ENCODE peak calls at places on chromosomes 6 and 20, in nine cellular contexts. One of them, this sample, is unnamed.

GRCh38 chr6:69732640-69733039 is 64.2 kb downstream of the LMBRD1 start:
- DNase-seq in NCI-H2171 treated with DMSO at 0.1 percent for 48 hours: peak; percentile 21
- DNase-seq in A549: no peak
- DNase-seq in Kasumi-1: peak; percentile 37
- DNase-seq in Jurkat, Clone E6-1: peak; percentile 9
- DNase-seq in NCI-H460: no peak
- DNase-seq in activated naive CD8-positive, alpha-beta T cell treated with anti-CD3 and anti-CD28 coated beads, Interleukin-2, amount 10 ng/mL, durations not matched to agents 7 days and 5 days: no peak
- DNase-seq in ELF-1: no peak
- DNase-seq in sciatic nerve: no peak
- DNase-seq in this sample: no peak

GRCh38 chr20:8809107-8809953 is 259.6 kb upstream of the PLCB4 start:
- DNase-seq in NCI-H2171 treated with DMSO at 0.1 percent for 48 hours: peak; percentile 76
- DNase-seq in A549: no peak
- DNase-seq in Kasumi-1: no peak
- DNase-seq in Jurkat, Clone E6-1: no peak
- DNase-seq in NCI-H460: no peak
- DNase-seq in activated naive CD8-positive, alpha-beta T cell treated with anti-CD3 and anti-CD28 coated beads, Interleukin-2, amount 10 ng/mL, durations not matched to agents 7 days and 5 days: no peak
- DNase-seq in ELF-1: no peak
- DNase-seq in sciatic nerve: no peak
- DNase-seq in this sample: no peak

GRCh38 chr6:161101517-161101916 is 109.9 kb downstream of the MAP3K4 start:
- DNase-seq in NCI-H2171 treated with DMSO at 0.1 percent for 48 hours: no peak
- DNase-seq in A549: no peak
- DNase-seq in Kasumi-1: peak; percentile 22
- DNase-seq in Jurkat, Clone E6-1: no peak
- DNase-seq in NCI-H460: no peak
- DNase-seq in activated naive CD8-positive, alpha-beta T cell treated with anti-CD3 and anti-CD28 coated beads, Interleukin-2, amount 10 ng/mL, durations not matched to agents 7 days and 5 days: no peak
- DNase-seq in ELF-1: peak; percentile 24
- DNase-seq in sciatic nerve: no peak
- DNase-seq in this sample: no peak

GRCh38 chr20:49833483-49833882 is 20.9 kb downstream of the SLC9A8 start:
- DNase-seq in NCI-H2171 treated with DMSO at 0.1 percent for 48 hours: no peak
- DNase-seq in A549: no peak
- DNase-seq in Kasumi-1: no peak
- DNase-seq in Jurkat, Clone E6-1: no peak
- DNase-seq in NCI-H460: no peak
- DNase-seq in activated naive CD8-positive, alpha-beta T cell treated with anti-CD3 and anti-CD28 coated beads, Interleukin-2, amount 10 ng/mL, durations not matched to agents 7 days and 5 days: no peak
- DNase-seq in ELF-1: no peak
- DNase-seq in sciatic nerve: no peak
- DNase-seq in this sample: no peak

GRCh38 chr20:41003143-41003932 is 25.3 kb upstream of the TOP1 start:
- DNase-seq in NCI-H2171 treated with DMSO at 0.1 percent for 48 hours: peak; percentile 89
- DNase-seq in A549: peak; percentile 90
- DNase-seq in Kasumi-1: peak; percentile 44
- DNase-seq in Jurkat, Clone E6-1: no peak
- DNase-seq in NCI-H460: peak; percentile 97
- DNase-seq in activated naive CD8-positive, alpha-beta T cell treated with anti-CD3 and anti-CD28 coated beads, Interleukin-2, amount 10 ng/mL, durations not matched to agents 7 days and 5 days: peak; percentile 68
- DNase-seq in ELF-1: no peak
- DNase-seq in sciatic nerve: peak; percentile 73
- DNase-seq in this sample: no peak

GRCh38 chr6:34595332-34596090 is 39.4 kb upstream of the SPDEF start:
- DNase-seq in NCI-H2171 treated with DMSO at 0.1 percent for 48 hours: no peak
- DNase-seq in A549: no peak
- DNase-seq in Kasumi-1: no peak
- DNase-seq in Jurkat, Clone E6-1: no peak
- DNase-seq in NCI-H460: no peak
- DNase-seq in activated naive CD8-positive, alpha-beta T cell treated with anti-CD3 and anti-CD28 coated beads, Interleukin-2, amount 10 ng/mL, durations not matched to agents 7 days and 5 days: no peak
- DNase-seq in ELF-1: no peak
- DNase-seq in sciatic nerve: no peak
- DNase-seq in this sample: no peak

GRCh38 chr6:7246401-7247178 is 66.4 kb downstream of the SSR1 start:
- DNase-seq in NCI-H2171 treated with DMSO at 0.1 percent for 48 hours: no peak
- DNase-seq in A549: no peak
- DNase-seq in Kasumi-1: no peak
- DNase-seq in Jurkat, Clone E6-1: no peak
- DNase-seq in NCI-H460: no peak
- DNase-seq in activated naive CD8-positive, alpha-beta T cell treated with anti-CD3 and anti-CD28 coated beads, Interleukin-2, amount 10 ng/mL, durations not matched to agents 7 days and 5 days: no peak
- DNase-seq in ELF-1: no peak
- DNase-seq in sciatic nerve: no peak
- DNase-seq in this sample: no peak

GRCh38 chr6:32989375-32989774 is 20.0 kb downstream of the HLA-DOA start:
- DNase-seq in NCI-H2171 treated with DMSO at 0.1 percent for 48 hours: no peak
- DNase-seq in A549: no peak
- DNase-seq in Kasumi-1: no peak
- DNase-seq in Jurkat, Clone E6-1: no peak
- DNase-seq in NCI-H460: no peak
- DNase-seq in activated naive CD8-positive, alpha-beta T cell treated with anti-CD3 and anti-CD28 coated beads, Interleukin-2, amount 10 ng/mL, durations not matched to agents 7 days and 5 days: no peak
- DNase-seq in ELF-1: no peak
- DNase-seq in sciatic nerve: no peak
- DNase-seq in this sample: no peak

GRCh38 chr6:13308332-13308731 is 20.0 kb downstream of the TBC1D7 start:
- DNase-seq in NCI-H2171 treated with DMSO at 0.1 percent for 48 hours: no peak
- DNase-seq in A549: no peak
- DNase-seq in Kasumi-1: no peak
- DNase-seq in Jurkat, Clone E6-1: no peak
- DNase-seq in NCI-H460: no peak
- DNase-seq in activated naive CD8-positive, alpha-beta T cell treated with anti-CD3 and anti-CD28 coated beads, Interleukin-2, amount 10 ng/mL, durations not matched to agents 7 days and 5 days: no peak
- DNase-seq in ELF-1: no peak
- DNase-seq in sciatic nerve: no peak
- DNase-seq in this sample: no peak

GRCh38 chr6:56259682-56260081 is 12.3 kb upstream of the COL21A1 start:
- DNase-seq in NCI-H2171 treated with DMSO at 0.1 percent for 48 hours: peak; percentile 66
- DNase-seq in A549: no peak
- DNase-seq in Kasumi-1: no peak
- DNase-seq in Jurkat, Clone E6-1: no peak
- DNase-seq in NCI-H460: no peak
- DNase-seq in activated naive CD8-positive, alpha-beta T cell treated with anti-CD3 and anti-CD28 coated beads, Interleukin-2, amount 10 ng/mL, durations not matched to agents 7 days and 5 days: no peak
- DNase-seq in ELF-1: no peak
- DNase-seq in sciatic nerve: no peak
- DNase-seq in this sample: no peak

GRCh38 chr20:36544134-36545018 is 3.1 kb downstream of the MYL9 start:
- DNase-seq in NCI-H2171 treated with DMSO at 0.1 percent for 48 hours: no peak
- DNase-seq in A549: no peak
- DNase-seq in Kasumi-1: no peak
- DNase-seq in Jurkat, Clone E6-1: no peak
- DNase-seq in NCI-H460: no peak
- DNase-seq in activated naive CD8-positive, alpha-beta T cell treated with anti-CD3 and anti-CD28 coated beads, Interleukin-2, amount 10 ng/mL, durations not matched to agents 7 days and 5 days: no peak
- DNase-seq in ELF-1: no peak
- DNase-seq in sciatic nerve: peak; percentile 70
- DNase-seq in this sample: no peak

GRCh38 chr20:25571817-25572216 is 13.5 kb downstream of the NINL start:
- DNase-seq in NCI-H2171 treated with DMSO at 0.1 percent for 48 hours: peak; percentile 66
- DNase-seq in A549: no peak
- DNase-seq in Kasumi-1: no peak
- DNase-seq in Jurkat, Clone E6-1: no peak
- DNase-seq in NCI-H460: no peak
- DNase-seq in activated naive CD8-positive, alpha-beta T cell treated with anti-CD3 and anti-CD28 coated beads, Interleukin-2, amount 10 ng/mL, durations not matched to agents 7 days and 5 days: no peak
- DNase-seq in ELF-1: no peak
- DNase-seq in sciatic nerve: no peak
- DNase-seq in this sample: no peak

GRCh38 chr6:97305676-97306075 is 22.7 kb upstream of the MMS22L start:
- DNase-seq in NCI-H2171 treated with DMSO at 0.1 percent for 48 hours: no peak
- DNase-seq in A549: no peak
- DNase-seq in Kasumi-1: no peak
- DNase-seq in Jurkat, Clone E6-1: no peak
- DNase-seq in NCI-H460: no peak
- DNase-seq in activated naive CD8-positive, alpha-beta T cell treated with anti-CD3 and anti-CD28 coated beads, Interleukin-2, amount 10 ng/mL, durations not matched to agents 7 days and 5 days: no peak
- DNase-seq in ELF-1: no peak
- DNase-seq in sciatic nerve: no peak
- DNase-seq in this sample: no peak

GRCh38 chr6:36853325-36853724 is 14.1 kb upstream of the CPNE5 start:
- DNase-seq in NCI-H2171 treated with DMSO at 0.1 percent for 48 hours: no peak
- DNase-seq in A549: no peak
- DNase-seq in Kasumi-1: peak; percentile 95
- DNase-seq in Jurkat, Clone E6-1: no peak
- DNase-seq in NCI-H460: no peak
- DNase-seq in activated naive CD8-positive, alpha-beta T cell treated with anti-CD3 and anti-CD28 coated beads, Interleukin-2, amount 10 ng/mL, durations not matched to agents 7 days and 5 days: no peak
- DNase-seq in ELF-1: no peak
- DNase-seq in sciatic nerve: no peak
- DNase-seq in this sample: no peak

GRCh38 chr20:39857188-39857587 is 831.8 kb downstream of the MAFB start:
- DNase-seq in NCI-H2171 treated with DMSO at 0.1 percent for 48 hours: peak; percentile 16
- DNase-seq in A549: no peak
- DNase-seq in Kasumi-1: no peak
- DNase-seq in Jurkat, Clone E6-1: no peak
- DNase-seq in NCI-H460: no peak
- DNase-seq in activated naive CD8-positive, alpha-beta T cell treated with anti-CD3 and anti-CD28 coated beads, Interleukin-2, amount 10 ng/mL, durations not matched to agents 7 days and 5 days: no peak
- DNase-seq in ELF-1: no peak
- DNase-seq in sciatic nerve: no peak
- DNase-seq in this sample: no peak

GRCh38 chr20:32192698-32193097 is 14.8 kb downstream of the PLAGL2 start:
- DNase-seq in NCI-H2171 treated with DMSO at 0.1 percent for 48 hours: no peak
- DNase-seq in A549: no peak
- DNase-seq in Kasumi-1: no peak
- DNase-seq in Jurkat, Clone E6-1: no peak
- DNase-seq in NCI-H460: no peak
- DNase-seq in activated naive CD8-positive, alpha-beta T cell treated with anti-CD3 and anti-CD28 coated beads, Interleukin-2, amount 10 ng/mL, durations not matched to agents 7 days and 5 days: no peak
- DNase-seq in ELF-1: no peak
- DNase-seq in sciatic nerve: no peak
- DNase-seq in this sample: no peak

GRCh38 chr6:83307849-83308248 is 114.7 kb downstream of the RWDD2A start:
- DNase-seq in NCI-H2171 treated with DMSO at 0.1 percent for 48 hours: no peak
- DNase-seq in A549: no peak
- DNase-seq in Kasumi-1: no peak
- DNase-seq in Jurkat, Clone E6-1: no peak
- DNase-seq in NCI-H460: no peak
- DNase-seq in activated naive CD8-positive, alpha-beta T cell treated with anti-CD3 and anti-CD28 coated beads, Interleukin-2, amount 10 ng/mL, durations not matched to agents 7 days and 5 days: no peak
- DNase-seq in ELF-1: no peak
- DNase-seq in sciatic nerve: no peak
- DNase-seq in this sample: no peak

GRCh38 chr20:51220293-51220706 is 197.4 kb upstream of the KCNG1 start:
- DNase-seq in NCI-H2171 treated with DMSO at 0.1 percent for 48 hours: no peak
- DNase-seq in A549: peak; percentile 51
- DNase-seq in Kasumi-1: peak; percentile 15
- DNase-seq in Jurkat, Clone E6-1: no peak
- DNase-seq in NCI-H460: peak; percentile 7
- DNase-seq in activated naive CD8-positive, alpha-beta T cell treated with anti-CD3 and anti-CD28 coated beads, Interleukin-2, amount 10 ng/mL, durations not matched to agents 7 days and 5 days: peak; percentile 78
- DNase-seq in ELF-1: peak; percentile 76
- DNase-seq in sciatic nerve: peak; percentile 65
- DNase-seq in this sample: peak; percentile 33

GRCh38 chr20:46618316-46619110 is 32.7 kb downstream of the SLC13A3 start:
- DNase-seq in NCI-H2171 treated with DMSO at 0.1 percent for 48 hours: no peak
- DNase-seq in A549: no peak
- DNase-seq in Kasumi-1: no peak
- DNase-seq in Jurkat, Clone E6-1: no peak
- DNase-seq in NCI-H460: no peak
- DNase-seq in activated naive CD8-positive, alpha-beta T cell treated with anti-CD3 and anti-CD28 coated beads, Interleukin-2, amount 10 ng/mL, durations not matched to agents 7 days and 5 days: no peak
- DNase-seq in ELF-1: no peak
- DNase-seq in sciatic nerve: no peak
- DNase-seq in this sample: no peak

GRCh38 chr20:50471231-50471630 is 39.0 kb upstream of the PTPN1 start:
- DNase-seq in NCI-H2171 treated with DMSO at 0.1 percent for 48 hours: peak; percentile 18
- DNase-seq in A549: no peak
- DNase-seq in Kasumi-1: no peak
- DNase-seq in Jurkat, Clone E6-1: no peak
- DNase-seq in NCI-H460: no peak
- DNase-seq in activated naive CD8-positive, alpha-beta T cell treated with anti-CD3 and anti-CD28 coated beads, Interleukin-2, amount 10 ng/mL, durations not matched to agents 7 days and 5 days: no peak
- DNase-seq in ELF-1: no peak
- DNase-seq in sciatic nerve: no peak
- DNase-seq in this sample: no peak

GRCh38 chr6:159008656-159009288 is 8.8 kb upstream of the RSPH3 start:
- DNase-seq in NCI-H2171 treated with DMSO at 0.1 percent for 48 hours: peak; percentile 50
- DNase-seq in A549: peak; percentile 21
- DNase-seq in Kasumi-1: peak; percentile 54
- DNase-seq in Jurkat, Clone E6-1: peak; percentile 38
- DNase-seq in NCI-H460: no peak
- DNase-seq in activated naive CD8-positive, alpha-beta T cell treated with anti-CD3 and anti-CD28 coated beads, Interleukin-2, amount 10 ng/mL, durations not matched to agents 7 days and 5 days: peak; percentile 39
- DNase-seq in ELF-1: no peak
- DNase-seq in sciatic nerve: no peak
- DNase-seq in this sample: no peak

GRCh38 chr20:57433658-57434389 is 42.6 kb downstream of the RBM38 start:
- DNase-seq in NCI-H2171 treated with DMSO at 0.1 percent for 48 hours: no peak
- DNase-seq in A549: no peak
- DNase-seq in Kasumi-1: no peak
- DNase-seq in Jurkat, Clone E6-1: no peak
- DNase-seq in NCI-H460: no peak
- DNase-seq in activated naive CD8-positive, alpha-beta T cell treated with anti-CD3 and anti-CD28 coated beads, Interleukin-2, amount 10 ng/mL, durations not matched to agents 7 days and 5 days: peak; percentile 60
- DNase-seq in ELF-1: peak; percentile 74
- DNase-seq in sciatic nerve: no peak
- DNase-seq in this sample: no peak

GRCh38 chr20:21129861-21130260 is 4.0 kb downstream of the KIZ start:
- DNase-seq in NCI-H2171 treated with DMSO at 0.1 percent for 48 hours: peak; percentile 11
- DNase-seq in A549: no peak
- DNase-seq in Kasumi-1: no peak
- DNase-seq in Jurkat, Clone E6-1: no peak
- DNase-seq in NCI-H460: no peak
- DNase-seq in activated naive CD8-positive, alpha-beta T cell treated with anti-CD3 and anti-CD28 coated beads, Interleukin-2, amount 10 ng/mL, durations not matched to agents 7 days and 5 days: no peak
- DNase-seq in ELF-1: no peak
- DNase-seq in sciatic nerve: no peak
- DNase-seq in this sample: no peak

GRCh38 chr6:45478235-45478634 is 100.5 kb upstream of the SUPT3H start:
- DNase-seq in NCI-H2171 treated with DMSO at 0.1 percent for 48 hours: no peak
- DNase-seq in A549: no peak
- DNase-seq in Kasumi-1: peak; percentile 65
- DNase-seq in Jurkat, Clone E6-1: no peak
- DNase-seq in NCI-H460: no peak
- DNase-seq in activated naive CD8-positive, alpha-beta T cell treated with anti-CD3 and anti-CD28 coated beads, Interleukin-2, amount 10 ng/mL, durations not matched to agents 7 days and 5 days: no peak
- DNase-seq in ELF-1: no peak
- DNase-seq in sciatic nerve: no peak
- DNase-seq in this sample: no peak

GRCh38 chr6:142968601-142969000 is 23.6 kb upstream of the HIVEP2 start:
- DNase-seq in NCI-H2171 treated with DMSO at 0.1 percent for 48 hours: no peak
- DNase-seq in A549: no peak
- DNase-seq in Kasumi-1: no peak
- DNase-seq in Jurkat, Clone E6-1: no peak
- DNase-seq in NCI-H460: no peak
- DNase-seq in activated naive CD8-positive, alpha-beta T cell treated with anti-CD3 and anti-CD28 coated beads, Interleukin-2, amount 10 ng/mL, durations not matched to agents 7 days and 5 days: no peak
- DNase-seq in ELF-1: no peak
- DNase-seq in sciatic nerve: no peak
- DNase-seq in this sample: no peak

GRCh38 chr6:36545767-36546663 is 1.3 kb downstream of the STK38 start:
- DNase-seq in NCI-H2171 treated with DMSO at 0.1 percent for 48 hours: no peak
- DNase-seq in A549: no peak
- DNase-seq in Kasumi-1: peak; percentile 58
- DNase-seq in Jurkat, Clone E6-1: no peak
- DNase-seq in NCI-H460: no peak
- DNase-seq in activated naive CD8-positive, alpha-beta T cell treated with anti-CD3 and anti-CD28 coated beads, Interleukin-2, amount 10 ng/mL, durations not matched to agents 7 days and 5 days: no peak
- DNase-seq in ELF-1: peak; percentile 35
- DNase-seq in sciatic nerve: no peak
- DNase-seq in this sample: peak; percentile 15

GRCh38 chr6:89379281-89379680 is 26.8 kb upstream of the UBE2J1 start:
- DNase-seq in NCI-H2171 treated with DMSO at 0.1 percent for 48 hours: peak; percentile 13
- DNase-seq in A549: no peak
- DNase-seq in Kasumi-1: peak; percentile 65
- DNase-seq in Jurkat, Clone E6-1: no peak
- DNase-seq in NCI-H460: no peak
- DNase-seq in activated naive CD8-positive, alpha-beta T cell treated with anti-CD3 and anti-CD28 coated beads, Interleukin-2, amount 10 ng/mL, durations not matched to agents 7 days and 5 days: no peak
- DNase-seq in ELF-1: no peak
- DNase-seq in sciatic nerve: no peak
- DNase-seq in this sample: no peak

GRCh38 chr6:41901882-41902519 is 6.8 kb upstream of the USP49 start:
- DNase-seq in NCI-H2171 treated with DMSO at 0.1 percent for 48 hours: no peak
- DNase-seq in A549: no peak
- DNase-seq in Kasumi-1: peak; percentile 15
- DNase-seq in Jurkat, Clone E6-1: peak; percentile 69
- DNase-seq in NCI-H460: no peak
- DNase-seq in activated naive CD8-positive, alpha-beta T cell treated with anti-CD3 and anti-CD28 coated beads, Interleukin-2, amount 10 ng/mL, durations not matched to agents 7 days and 5 days: peak; percentile 41
- DNase-seq in ELF-1: peak; percentile 38
- DNase-seq in sciatic nerve: no peak
- DNase-seq in this sample: peak; percentile 71

GRCh38 chr6:4212588-4212987 is 77.2 kb upstream of the ECI2 start:
- DNase-seq in NCI-H2171 treated with DMSO at 0.1 percent for 48 hours: no peak
- DNase-seq in A549: no peak
- DNase-seq in Kasumi-1: no peak
- DNase-seq in Jurkat, Clone E6-1: no peak
- DNase-seq in NCI-H460: no peak
- DNase-seq in activated naive CD8-positive, alpha-beta T cell treated with anti-CD3 and anti-CD28 coated beads, Interleukin-2, amount 10 ng/mL, durations not matched to agents 7 days and 5 days: no peak
- DNase-seq in ELF-1: no peak
- DNase-seq in sciatic nerve: no peak
- DNase-seq in this sample: no peak

This sample was measured in DND-41.